ENCODE peak calls at places on chromosome 6, in seven cellular contexts. F is tibial nerve; T is heart left ventricle; M is naive thymus-derived CD4-positive, alpha-beta T cell; C is lung; O is PC-3; P is effector memory CD4-positive, alpha-beta T cell. U is an unnamed sample.

GRCh38 chr6:4906942-4907300 is 96.9 kb downstream of the RPP40 start:
- DNase-seq in T (no peak), M (no peak), C (no peak), O (no peak), F (no peak), P (no peak), U (no peak)

GRCh38 chr6:113654396-113654795 is 202.7 kb upstream of the MARCKS start:
- DNase-seq in T (peak; percentile 46), O (peak; percentile 91), F (peak; percentile 72), P (no peak), C (peak; percentile 81), M (no peak), U (no peak)

GRCh38 chr6:38172739-38173415 is 353.4 kb downstream of the ZFAND3 start:
- DNase-seq in P (no peak), O (no peak), M (no peak), T (no peak), C (no peak), F (no peak), U (no peak)

GRCh38 chr6:142155895-142156757 is 9.1 kb downstream of the VTA1 start:
- DNase-seq in F (no peak), C (no peak), M (no peak), O (peak; percentile 64), T (no peak), P (no peak), U (no peak)

GRCh38 chr6:3330199-3330598 is 71.5 kb downstream of the PSMG4 start:
- DNase-seq in C (no peak), P (no peak), O (no peak), F (no peak), T (no peak), M (no peak), U (no peak)

GRCh38 chr6:35663001-35663400 is 25.7 kb downstream of the FKBP5 start:
- DNase-seq in P (no peak), C (no peak), O (no peak), M (no peak), F (no peak), T (no peak), U (no peak)

GRCh38 chr6:35011096-35012041 is 122.3 kb downstream of the ANKS1A start:
- DNase-seq in F (no peak), P (no peak), C (no peak), T (no peak), O (no peak), M (no peak), U (no peak)

GRCh38 chr6:72316675-72317380 is 305.0 kb upstream of the KCNQ5 start:
- DNase-seq in P (no peak), M (no peak), T (peak; percentile 15), F (no peak), C (no peak), O (no peak), U (no peak)

GRCh38 chr6:52415917-52416628 is 4.1 kb upstream of the EFHC1 start:
- DNase-seq in C (no peak), F (no peak), T (no peak), O (no peak), M (no peak), P (no peak), U (no peak)

GRCh38 chr6:163579111-163579879 is 164.8 kb downstream of the QKI start:
- DNase-seq in F (no peak), C (no peak), O (no peak), T (peak; percentile 25), P (no peak), M (no peak), U (no peak)

GRCh38 chr6:137589067-137589848 is 95.1 kb upstream of the OLIG3 start:
- DNase-seq in P (peak; percentile 54), T (no peak), M (no peak), F (no peak), C (no peak), O (peak; percentile 64), U (no peak)

GRCh38 chr6:6688283-6688682 is 99.8 kb downstream of the LY86 start:
- DNase-seq in O (no peak), M (no peak), F (no peak), C (no peak), T (no peak), P (no peak), U (no peak)

GRCh38 chr6:9250852-9251251 is 815.5 kb upstream of the SLC35B3 start:
- DNase-seq in P (no peak), M (no peak), F (no peak), C (no peak), O (peak; percentile 84), T (no peak), U (no peak)

GRCh38 chr6:22754111-22754510 is 184.7 kb downstream of the HDGFL1 start:
- DNase-seq in C (no peak), F (no peak), M (no peak), T (no peak), P (no peak), O (peak; percentile 51), U (no peak)

GRCh38 chr6:36692861-36693702 is 4.5 kb upstream of the RAB44 start:
- DNase-seq in T (no peak), O (no peak), P (no peak), C (no peak), F (no peak), M (no peak), U (no peak)

GRCh38 chr6:36694616-36695015 is 3.0 kb upstream of the RAB44 start:
- DNase-seq in O (no peak), M (no peak), C (no peak), F (no peak), P (no peak), T (no peak), U (no peak)

GRCh38 chr6:36691612-36692011 is 6.0 kb upstream of the RAB44 start:
- DNase-seq in C (no peak), F (no peak), P (no peak), T (no peak), M (no peak), O (no peak), U (no peak)

GRCh38 chr6:36691011-36691410 is 6.6 kb upstream of the RAB44 start:
- DNase-seq in C (no peak), M (no peak), F (no peak), P (no peak), O (peak; percentile 58), T (no peak), U (no peak)

DNA sequence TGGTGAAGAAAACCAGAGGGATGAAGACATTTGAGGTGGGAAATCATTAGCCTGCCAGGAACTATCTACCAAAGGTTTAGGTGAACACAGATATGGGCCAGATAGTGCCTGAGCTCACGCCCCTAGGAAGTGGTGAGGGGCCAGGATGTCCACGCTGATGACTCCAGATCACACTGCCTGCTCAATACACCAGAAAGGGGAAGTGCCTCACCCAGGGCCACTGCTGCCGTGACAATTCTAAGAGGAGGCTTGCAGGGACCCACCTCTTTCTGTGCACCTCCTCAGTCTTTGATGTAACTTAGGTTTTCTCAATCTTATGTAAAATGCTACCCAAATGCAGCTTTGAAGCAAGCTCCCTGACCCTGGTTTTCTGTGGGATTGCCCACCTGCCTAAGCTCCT is 5.4 kb upstream of the RAB44 start:
- DNase-seq in O (no peak), P (no peak), M (no peak), F (no peak), C (no peak), T (no peak), U (peak; percentile 27)
- H3K27ac ChIP-seq in O (no peak overlapping the region), P (peak overlapping the region; percentile 40), M (no peak overlapping the region), F (no peak overlapping the region), C (no peak overlapping the region), T (no peak overlapping the region), U (peak overlapping the region; percentile 12)

DNA sequence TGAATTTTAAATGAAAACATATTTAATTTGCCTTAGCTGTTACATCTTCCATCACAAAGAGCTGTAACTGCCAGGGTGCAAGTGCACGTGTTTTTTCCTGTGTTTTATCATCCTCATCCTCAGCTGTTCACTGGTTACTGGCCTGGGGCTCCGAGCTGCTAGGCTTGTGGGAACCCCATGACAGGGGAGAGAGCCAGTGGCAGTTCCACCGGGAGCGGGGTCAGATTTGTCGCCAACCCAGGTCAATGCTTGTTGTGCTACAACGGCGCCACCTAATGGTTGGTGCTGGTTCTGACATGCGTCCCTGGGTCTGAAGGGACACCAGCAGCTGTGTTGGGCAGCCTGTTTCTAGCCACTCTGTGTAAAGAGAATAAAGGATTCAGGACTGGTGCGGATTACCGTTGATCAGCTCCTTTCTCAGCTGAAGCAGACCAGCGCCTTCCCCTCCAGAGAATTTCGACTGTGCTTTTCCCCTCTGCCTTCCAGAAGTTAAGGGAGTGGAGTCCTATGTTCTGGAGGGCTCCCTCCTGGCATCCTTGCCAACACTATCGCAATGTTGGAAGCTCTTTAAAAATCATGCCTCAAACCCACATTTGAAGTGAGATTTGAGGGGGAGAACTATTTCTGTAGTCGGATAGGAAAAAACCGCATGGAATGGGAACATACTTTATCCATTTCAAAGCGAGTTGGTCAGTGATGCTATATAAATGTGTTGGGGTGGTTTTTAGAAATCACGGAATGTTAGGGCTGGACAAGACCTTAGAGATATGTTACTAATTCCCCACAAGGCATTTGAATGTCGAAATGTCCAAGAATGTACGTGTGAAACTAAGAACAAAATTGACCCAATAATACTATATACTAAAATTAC is 32.1 kb downstream of the SUMO4 start:
- DNase-seq in F (peak; percentile 94), P (peak; percentile 84), T (peak; percentile 89), M (peak; percentile 74), C (peak; percentile 91), O (peak; percentile 87), U (peak; percentile 16)
- H3K27ac ChIP-seq in F (no peak overlapping the region), P (no peak overlapping the region), T (no peak overlapping the region), M (no peak overlapping the region), C (no peak overlapping the region), O (no peak overlapping the region), U (no peak overlapping the region)

DNA sequence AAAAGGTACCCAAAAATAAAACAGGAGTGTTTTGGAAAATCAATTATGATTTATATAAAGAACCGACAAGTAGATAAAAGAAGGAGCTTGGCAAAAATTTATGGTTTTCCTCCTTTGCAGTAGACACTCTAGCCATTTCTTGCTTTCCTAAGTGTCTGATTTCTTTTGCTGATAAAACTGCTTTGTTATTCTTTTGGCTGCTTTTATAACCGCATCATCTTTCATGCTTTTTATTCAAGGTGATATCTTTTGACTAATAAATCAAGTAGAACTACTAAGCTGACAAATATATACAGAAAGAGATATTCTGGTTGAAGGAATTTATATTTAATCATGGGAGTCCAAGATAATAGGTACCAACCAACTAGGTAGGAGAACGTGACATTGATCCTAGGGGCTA is 16.5 kb downstream of the ATG5 start:
- DNase-seq in C (no peak), M (no peak), T (no peak), F (no peak), O (no peak), P (no peak), U (no peak)
- H3K27ac ChIP-seq in C (no peak overlapping the region), M (no peak overlapping the region), T (no peak overlapping the region), F (no peak overlapping the region), O (no peak overlapping the region), P (no peak overlapping the region), U (no peak overlapping the region)

GRCh38 chr6:169251822-169252804 is 1.5 kb downstream of the THBS2 start:
- DNase-seq in T (no peak), M (no peak), C (no peak), F (no peak), O (no peak), P (no peak), U (no peak)

GRCh38 chr6:169254456-169255316 is 1.0 kb upstream of the THBS2 start:
- DNase-seq in F (no peak), C (no peak), O (no peak), M (no peak), T (no peak), P (no peak), U (no peak)

GRCh38 chr6:169253745-169254238 is at the start of gene THBS2:
- DNase-seq in T (peak; percentile 69), M (no peak), F (no peak), C (no peak), O (no peak), P (no peak), U (no peak)

GRCh38 chr6:169252805-169253189 is 849 bp downstream of the THBS2 start:
- DNase-seq in M (no peak), T (no peak), F (no peak), O (no peak), P (no peak), C (no peak), U (no peak)

GRCh38 chr6:169253341-169253740 is 305 bp downstream of the THBS2 start:
- DNase-seq in T (no peak), P (no peak), M (no peak), F (no peak), C (no peak), O (no peak), U (no peak)
- H3K27ac ChIP-seq in T (peak overlapping the region; percentile 55), P (no peak overlapping the region), M (no peak overlapping the region), F (peak overlapping the region; percentile 78), C (peak overlapping the region; percentile 21), O (no peak overlapping the region), U (peak overlapping the region; percentile 56)

U was measured in esophagus squamous epithelium.